ENCODE peak calls at places on chromosomes 16 and 17, in ten cellular contexts. One of them, this sample, is unnamed.

GRCh38 chr16:14502932-14503741 is 126.9 kb downstream of the PARN start:
- DNase-seq in aorta: no peak
- DNase-seq in colonic mucosa: no peak
- DNase-seq in cardiac fibroblast: peak; percentile 58
- DNase-seq in astrocyte of the spinal cord: peak; percentile 78
- DNase-seq in RWPE2: no peak
- DNase-seq in tibial nerve: no peak
- DNase-seq in heart right ventricle: no peak
- DNase-seq in neural progenitor cell: no peak
- DNase-seq in astrocyte of the cerebellum: peak; percentile 42
- DNase-seq in this sample: no peak

GRCh38 chr16:90077240-90077756 is at the start of gene PRDM7:
- DNase-seq in astrocyte of the cerebellum: peak; percentile 40
- DNase-seq in aorta: peak; percentile 93
- DNase-seq in neural progenitor cell: peak; percentile 96
- DNase-seq in tibial nerve: peak; percentile 82
- DNase-seq in astrocyte of the spinal cord: peak; percentile 95
- DNase-seq in cardiac fibroblast: peak; percentile 98
- DNase-seq in RWPE2: peak; percentile 98
- DNase-seq in heart right ventricle: peak; percentile 93
- DNase-seq in colonic mucosa: peak; percentile 96
- DNase-seq in this sample: peak; percentile 100

GRCh38 chr17:68319420-68320162 is 28.3 kb downstream of the ARSG start:
- DNase-seq in astrocyte of the cerebellum: no peak
- DNase-seq in neural progenitor cell: no peak
- DNase-seq in astrocyte of the spinal cord: no peak
- DNase-seq in colonic mucosa: no peak
- DNase-seq in aorta: no peak
- DNase-seq in RWPE2: no peak
- DNase-seq in tibial nerve: no peak
- DNase-seq in cardiac fibroblast: no peak
- DNase-seq in heart right ventricle: no peak
- DNase-seq in this sample: no peak

GRCh38 chr17:82949361-82949760 is 109.5 kb upstream of the ZNF750 start:
- DNase-seq in astrocyte of the spinal cord: no peak
- DNase-seq in tibial nerve: no peak
- DNase-seq in astrocyte of the cerebellum: no peak
- DNase-seq in RWPE2: peak; percentile 37
- DNase-seq in neural progenitor cell: no peak
- DNase-seq in heart right ventricle: no peak
- DNase-seq in cardiac fibroblast: no peak
- DNase-seq in colonic mucosa: no peak
- DNase-seq in aorta: peak; percentile 59
- DNase-seq in this sample: no peak

GRCh38 chr16:9946022-9946720 is 236.1 kb downstream of the GRIN2A start:
- DNase-seq in colonic mucosa: no peak
- DNase-seq in heart right ventricle: no peak
- DNase-seq in tibial nerve: no peak
- DNase-seq in neural progenitor cell: no peak
- DNase-seq in astrocyte of the spinal cord: no peak
- DNase-seq in RWPE2: no peak
- DNase-seq in aorta: no peak
- DNase-seq in astrocyte of the cerebellum: no peak
- DNase-seq in cardiac fibroblast: no peak
- DNase-seq in this sample: no peak

GRCh38 chr16:69867796-69868565 is 83.2 kb upstream of the CLEC18A start:
- DNase-seq in heart right ventricle: peak; percentile 20
- DNase-seq in astrocyte of the cerebellum: no peak
- DNase-seq in cardiac fibroblast: no peak
- DNase-seq in tibial nerve: no peak
- DNase-seq in RWPE2: no peak
- DNase-seq in neural progenitor cell: no peak
- DNase-seq in astrocyte of the spinal cord: no peak
- DNase-seq in aorta: no peak
- DNase-seq in colonic mucosa: no peak
- DNase-seq in this sample: no peak

GRCh38 chr17:43720311-43721060 is 38.1 kb downstream of the SOST start:
- DNase-seq in tibial nerve: peak; percentile 54
- DNase-seq in aorta: peak; percentile 94
- DNase-seq in astrocyte of the spinal cord: peak; percentile 58
- DNase-seq in cardiac fibroblast: peak; percentile 75
- DNase-seq in RWPE2: no peak
- DNase-seq in colonic mucosa: peak; percentile 79
- DNase-seq in heart right ventricle: peak; percentile 85
- DNase-seq in astrocyte of the cerebellum: no peak
- DNase-seq in neural progenitor cell: peak; percentile 86
- DNase-seq in this sample: peak; percentile 81

GRCh38 chr17:4900231-4901107 is 1.1 kb downstream of the C17orf107 start:
- DNase-seq in astrocyte of the spinal cord: no peak
- DNase-seq in neural progenitor cell: peak; percentile 70
- DNase-seq in aorta: no peak
- DNase-seq in RWPE2: no peak
- DNase-seq in heart right ventricle: no peak
- DNase-seq in astrocyte of the cerebellum: no peak
- DNase-seq in tibial nerve: no peak
- DNase-seq in cardiac fibroblast: no peak
- DNase-seq in colonic mucosa: peak; percentile 62
- DNase-seq in this sample: no peak

GRCh38 chr17:74276051-74276476 is 2.0 kb downstream of the DNAI2 start:
- DNase-seq in heart right ventricle: peak; percentile 86
- DNase-seq in cardiac fibroblast: peak; percentile 83
- DNase-seq in aorta: no peak
- DNase-seq in astrocyte of the cerebellum: no peak
- DNase-seq in neural progenitor cell: no peak
- DNase-seq in tibial nerve: no peak
- DNase-seq in colonic mucosa: no peak
- DNase-seq in astrocyte of the spinal cord: no peak
- DNase-seq in RWPE2: no peak
- DNase-seq in this sample: no peak

GRCh38 chr17:74272731-74273201 is 1.3 kb upstream of the DNAI2 start:
- DNase-seq in aorta: no peak
- DNase-seq in colonic mucosa: no peak
- DNase-seq in RWPE2: no peak
- DNase-seq in astrocyte of the cerebellum: no peak
- DNase-seq in neural progenitor cell: peak; percentile 63
- DNase-seq in tibial nerve: no peak
- DNase-seq in astrocyte of the spinal cord: no peak
- DNase-seq in cardiac fibroblast: peak; percentile 78
- DNase-seq in heart right ventricle: peak; percentile 75
- DNase-seq in this sample: no peak

GRCh38 chr17:74276561-74277009 is 2.6 kb downstream of the DNAI2 start:
- DNase-seq in tibial nerve: peak; percentile 36
- DNase-seq in heart right ventricle: peak; percentile 33
- DNase-seq in cardiac fibroblast: peak; percentile 79
- DNase-seq in astrocyte of the cerebellum: no peak
- DNase-seq in colonic mucosa: no peak
- DNase-seq in aorta: no peak
- DNase-seq in RWPE2: no peak
- DNase-seq in astrocyte of the spinal cord: no peak
- DNase-seq in neural progenitor cell: peak; percentile 55
- DNase-seq in this sample: no peak

GRCh38 chr17:74274060-74274702 is at the start of gene DNAI2:
- DNase-seq in cardiac fibroblast: no peak
- DNase-seq in astrocyte of the spinal cord: no peak
- DNase-seq in neural progenitor cell: peak; percentile 75
- DNase-seq in aorta: peak; percentile 82
- DNase-seq in heart right ventricle: peak; percentile 38
- DNase-seq in tibial nerve: no peak
- DNase-seq in RWPE2: no peak
- DNase-seq in astrocyte of the cerebellum: no peak
- DNase-seq in colonic mucosa: no peak
- DNase-seq in this sample: peak; percentile 42

DNA sequence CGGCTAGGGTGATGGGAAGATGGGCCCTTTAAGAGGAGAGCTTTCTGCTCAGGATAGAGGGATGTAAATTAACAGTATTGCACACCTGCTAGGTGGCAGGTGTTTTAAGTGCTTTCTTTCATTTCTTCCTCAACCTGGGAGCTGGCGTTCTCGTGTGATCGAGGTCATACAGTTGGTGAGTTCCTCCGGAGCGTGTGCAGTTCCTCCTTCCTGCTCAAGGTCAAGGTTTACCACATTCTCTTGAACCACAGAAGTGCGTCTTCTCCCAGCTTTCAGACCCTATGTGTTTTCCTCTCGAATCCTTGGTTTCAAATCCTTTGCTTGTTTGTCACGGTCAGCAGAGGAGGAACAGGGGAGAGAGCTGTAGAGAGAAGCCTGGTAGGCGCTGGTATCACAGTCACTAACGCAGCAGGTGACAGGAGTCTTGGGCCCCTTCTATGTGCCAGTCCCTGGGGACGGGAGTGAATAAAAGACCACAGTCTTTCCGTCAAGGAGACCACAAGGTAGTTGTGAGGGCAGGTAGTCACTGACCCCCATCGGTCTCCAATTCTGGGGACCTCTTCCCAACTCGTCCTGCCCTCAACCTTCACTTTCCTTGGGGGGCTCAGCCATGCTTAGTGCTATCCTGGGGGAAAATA is 788 bp downstream of the DNAI2 start:
- DNase-seq in colonic mucosa: no peak
- DNase-seq in heart right ventricle: no peak
- DNase-seq in neural progenitor cell: no peak
- DNase-seq in aorta: no peak
- DNase-seq in tibial nerve: no peak
- DNase-seq in RWPE2: no peak
- DNase-seq in astrocyte of the spinal cord: no peak
- DNase-seq in astrocyte of the cerebellum: no peak
- DNase-seq in cardiac fibroblast: no peak
- DNase-seq in this sample: no peak
- H3K4me3 ChIP-seq in colonic mucosa: no peak overlapping the region
- H3K4me3 ChIP-seq in heart right ventricle: no peak overlapping the region
- H3K4me3 ChIP-seq in neural progenitor cell: no peak overlapping the region
- H3K4me3 ChIP-seq in aorta: no peak overlapping the region
- H3K4me3 ChIP-seq in tibial nerve: no peak overlapping the region
- H3K4me3 ChIP-seq in RWPE2: no peak overlapping the region
- H3K4me3 ChIP-seq in astrocyte of the spinal cord: no peak overlapping the region
- H3K4me3 ChIP-seq in astrocyte of the cerebellum: no peak overlapping the region
- H3K4me3 ChIP-seq in cardiac fibroblast: no peak overlapping the region
- H3K4me3 ChIP-seq in this sample: no peak overlapping the region

DNA sequence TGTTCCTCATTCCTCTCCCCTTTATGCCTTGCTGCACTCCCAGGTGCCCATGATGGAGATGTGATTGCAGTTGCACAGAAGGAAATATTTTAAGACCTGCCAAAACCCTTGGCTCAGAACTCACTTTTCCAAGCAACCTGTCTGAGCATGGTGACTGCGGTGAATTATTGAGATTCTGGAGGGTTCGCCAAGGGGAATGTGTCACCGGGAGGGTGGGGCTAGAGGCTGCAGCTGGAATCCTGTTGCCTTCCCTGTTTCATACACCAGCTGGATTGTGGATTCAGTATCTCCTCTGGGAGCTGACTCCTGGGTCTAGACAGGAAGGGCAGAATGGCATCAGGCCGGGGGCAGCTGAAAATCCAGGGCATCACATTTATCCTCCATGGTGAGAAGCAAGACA is 527.2 kb downstream of the TMEM114 start:
- DNase-seq in astrocyte of the cerebellum: no peak
- DNase-seq in RWPE2: no peak
- DNase-seq in cardiac fibroblast: no peak
- DNase-seq in neural progenitor cell: no peak
- DNase-seq in heart right ventricle: no peak
- DNase-seq in tibial nerve: no peak
- DNase-seq in astrocyte of the spinal cord: no peak
- DNase-seq in colonic mucosa: no peak
- DNase-seq in aorta: no peak
- DNase-seq in this sample: no peak
- H3K4me3 ChIP-seq in astrocyte of the cerebellum: no peak overlapping the region
- H3K4me3 ChIP-seq in RWPE2: no peak overlapping the region
- H3K4me3 ChIP-seq in cardiac fibroblast: no peak overlapping the region
- H3K4me3 ChIP-seq in neural progenitor cell: no peak overlapping the region
- H3K4me3 ChIP-seq in heart right ventricle: no peak overlapping the region
- H3K4me3 ChIP-seq in tibial nerve: no peak overlapping the region
- H3K4me3 ChIP-seq in astrocyte of the spinal cord: no peak overlapping the region
- H3K4me3 ChIP-seq in colonic mucosa: no peak overlapping the region
- H3K4me3 ChIP-seq in aorta: no peak overlapping the region
- H3K4me3 ChIP-seq in this sample: no peak overlapping the region

DNA sequence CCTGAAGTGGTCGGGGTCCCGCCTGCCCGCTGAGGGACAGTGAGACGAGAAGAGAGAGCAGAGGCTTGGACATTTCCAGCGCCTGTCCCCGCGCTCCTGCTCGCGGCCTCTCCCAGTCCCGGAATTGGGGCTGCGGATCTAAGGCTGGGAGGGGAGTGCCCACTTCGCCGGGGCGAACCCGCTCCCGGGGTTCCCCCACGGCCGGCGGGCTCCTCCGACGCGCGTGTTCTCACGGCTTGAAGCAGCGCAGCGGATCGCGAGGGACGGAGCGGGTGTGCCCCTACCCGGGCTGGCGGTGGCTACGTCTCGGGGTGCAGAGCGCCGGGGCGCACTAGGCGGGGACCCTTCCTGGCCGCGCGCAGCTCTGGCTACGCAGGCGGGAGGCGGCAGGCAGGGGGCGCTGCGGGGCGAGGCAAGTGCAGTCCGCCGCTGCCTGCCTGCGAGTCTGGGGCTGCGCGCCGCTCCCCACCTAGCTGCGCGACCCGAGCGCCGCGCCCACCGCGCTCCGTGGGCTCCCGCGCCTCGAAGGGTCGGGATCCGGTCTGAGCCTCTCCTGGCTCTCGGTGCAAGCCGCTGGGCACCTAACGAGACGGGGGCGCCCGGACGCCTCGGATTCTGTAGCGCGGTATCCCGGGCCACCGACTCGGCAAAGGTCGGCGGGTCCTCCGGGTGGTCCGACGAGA is 1.2 kb downstream of the NGFR start:
- DNase-seq in colonic mucosa: peak; percentile 76
- DNase-seq in heart right ventricle: peak; percentile 73
- DNase-seq in RWPE2: no peak
- DNase-seq in tibial nerve: peak; percentile 83
- DNase-seq in neural progenitor cell: peak; percentile 94
- DNase-seq in astrocyte of the cerebellum: no peak
- DNase-seq in cardiac fibroblast: peak; percentile 59
- DNase-seq in aorta: peak; percentile 94
- DNase-seq in astrocyte of the spinal cord: peak; percentile 25
- DNase-seq in this sample: no peak
- H3K4me3 ChIP-seq in colonic mucosa: peak overlapping the region; percentile 47
- H3K4me3 ChIP-seq in heart right ventricle: peak overlapping the region; percentile 53
- H3K4me3 ChIP-seq in RWPE2: peak overlapping the region; percentile 60
- H3K4me3 ChIP-seq in tibial nerve: peak overlapping the region; percentile 52
- H3K4me3 ChIP-seq in neural progenitor cell: peak overlapping the region; percentile 88
- H3K4me3 ChIP-seq in astrocyte of the cerebellum: peak overlapping the region; percentile 20
- H3K4me3 ChIP-seq in cardiac fibroblast: peak overlapping the region; percentile 29
- H3K4me3 ChIP-seq in aorta: no peak overlapping the region
- H3K4me3 ChIP-seq in astrocyte of the spinal cord: no peak overlapping the region
- H3K4me3 ChIP-seq in this sample: peak overlapping the region; percentile 34

GRCh38 chr17:73231841-73232586 is 29.7 kb downstream of the CPSF4L start:
- DNase-seq in heart right ventricle: peak; percentile 97
- DNase-seq in colonic mucosa: peak; percentile 98
- DNase-seq in astrocyte of the spinal cord: peak; percentile 94
- DNase-seq in neural progenitor cell: peak; percentile 97
- DNase-seq in tibial nerve: peak; percentile 94
- DNase-seq in astrocyte of the cerebellum: peak; percentile 78
- DNase-seq in RWPE2: peak; percentile 96
- DNase-seq in cardiac fibroblast: peak; percentile 96
- DNase-seq in aorta: peak; percentile 99
- DNase-seq in this sample: peak; percentile 98

GRCh38 chr17:73230088-73230487 is 31.6 kb downstream of the CPSF4L start:
- DNase-seq in aorta: no peak
- DNase-seq in colonic mucosa: no peak
- DNase-seq in astrocyte of the cerebellum: no peak
- DNase-seq in heart right ventricle: no peak
- DNase-seq in neural progenitor cell: no peak
- DNase-seq in astrocyte of the spinal cord: no peak
- DNase-seq in RWPE2: no peak
- DNase-seq in tibial nerve: no peak
- DNase-seq in cardiac fibroblast: no peak
- DNase-seq in this sample: no peak

GRCh38 chr17:73234746-73235145 is 26.9 kb downstream of the CPSF4L start:
- DNase-seq in RWPE2: no peak
- DNase-seq in heart right ventricle: no peak
- DNase-seq in tibial nerve: no peak
- DNase-seq in astrocyte of the cerebellum: no peak
- DNase-seq in cardiac fibroblast: no peak
- DNase-seq in colonic mucosa: peak; percentile 49
- DNase-seq in aorta: no peak
- DNase-seq in neural progenitor cell: no peak
- DNase-seq in astrocyte of the spinal cord: no peak
- DNase-seq in this sample: no peak

GRCh38 chr17:73231363-73231762 is 30.3 kb downstream of the CPSF4L start:
- DNase-seq in colonic mucosa: peak; percentile 42
- DNase-seq in aorta: no peak
- DNase-seq in heart right ventricle: no peak
- DNase-seq in neural progenitor cell: no peak
- DNase-seq in astrocyte of the cerebellum: no peak
- DNase-seq in RWPE2: no peak
- DNase-seq in astrocyte of the spinal cord: peak; percentile 22
- DNase-seq in cardiac fibroblast: peak; percentile 28
- DNase-seq in tibial nerve: no peak
- DNase-seq in this sample: peak; percentile 19

GRCh38 chr17:73232587-73233373 is 28.9 kb downstream of the CPSF4L start:
- DNase-seq in astrocyte of the cerebellum: no peak
- DNase-seq in RWPE2: no peak
- DNase-seq in tibial nerve: no peak
- DNase-seq in cardiac fibroblast: peak; percentile 33
- DNase-seq in astrocyte of the spinal cord: peak; percentile 31
- DNase-seq in heart right ventricle: no peak
- DNase-seq in neural progenitor cell: peak; percentile 73
- DNase-seq in aorta: peak; percentile 87
- DNase-seq in colonic mucosa: peak; percentile 58
- DNase-seq in this sample: peak; percentile 60
- H3K4me3 ChIP-seq in astrocyte of the cerebellum: peak overlapping the region; percentile 92
- H3K4me3 ChIP-seq in RWPE2: peak overlapping the region; percentile 85
- H3K4me3 ChIP-seq in tibial nerve: peak overlapping the region; percentile 93
- H3K4me3 ChIP-seq in cardiac fibroblast: peak overlapping the region; percentile 94
- H3K4me3 ChIP-seq in astrocyte of the spinal cord: peak overlapping the region; percentile 96
- H3K4me3 ChIP-seq in heart right ventricle: peak overlapping the region; percentile 99
- H3K4me3 ChIP-seq in neural progenitor cell: peak overlapping the region; percentile 94
- H3K4me3 ChIP-seq in aorta: peak overlapping the region; percentile 97
- H3K4me3 ChIP-seq in colonic mucosa: peak overlapping the region; percentile 96
- H3K4me3 ChIP-seq in this sample: peak overlapping the region; percentile 84

This sample was measured in Caco-2.